ENCODE peak calls at places on chromosome 3, in four cellular contexts. One of them, this sample, is unnamed.

GRCh38 chr3:127786358-127787070 is 35.8 kb downstream of the MGLL start:
- DNase-seq in AG09319: peak
- DNase-seq in T-helper 1 cell: no peak
- DNase-seq in NCI-H774: peak
- DNase-seq in this sample: no peak

GRCh38 chr3:82294609-82295008 is 533.2 kb upstream of the GBE1 start:
- DNase-seq in AG09319: no peak
- DNase-seq in T-helper 1 cell: no peak
- DNase-seq in NCI-H774: no peak
- DNase-seq in this sample: no peak

GRCh38 chr3:136186330-136186729 is 9.8 kb downstream of the MSL2 start:
- DNase-seq in AG09319: no peak
- DNase-seq in T-helper 1 cell: no peak
- DNase-seq in NCI-H774: no peak
- DNase-seq in this sample: no peak

GRCh38 chr3:52859686-52860423 is 25.0 kb upstream of the MUSTN1 start:
- DNase-seq in AG09319: no peak
- DNase-seq in T-helper 1 cell: no peak
- DNase-seq in NCI-H774: no peak
- DNase-seq in this sample: no peak

GRCh38 chr3:126867526-126868200 is 115.3 kb upstream of the PLXNA1 start:
- DNase-seq in AG09319: no peak
- DNase-seq in T-helper 1 cell: no peak
- DNase-seq in NCI-H774: no peak
- DNase-seq in this sample: no peak

GRCh38 chr3:141413387-141414140 is 45.3 kb downstream of the ZBTB38 start:
- DNase-seq in AG09319: no peak
- DNase-seq in T-helper 1 cell: no peak
- DNase-seq in NCI-H774: no peak
- DNase-seq in this sample: no peak

GRCh38 chr3:134483195-134483890 is 2.4 kb downstream of the ANAPC13 start:
- DNase-seq in AG09319: no peak
- DNase-seq in T-helper 1 cell: no peak
- DNase-seq in NCI-H774: no peak
- DNase-seq in this sample: no peak

GRCh38 chr3:66638717-66639116 is 137.9 kb upstream of the LRIG1 start:
- DNase-seq in AG09319: no peak
- DNase-seq in T-helper 1 cell: no peak
- DNase-seq in NCI-H774: no peak
- DNase-seq in this sample: no peak

GRCh38 chr3:12560505-12561188 is 3.8 kb downstream of the MKRN2 start:
- DNase-seq in AG09319: no peak
- DNase-seq in T-helper 1 cell: no peak
- DNase-seq in NCI-H774: no peak
- DNase-seq in this sample: no peak

GRCh38 chr3:157233923-157234322 is 74.0 kb upstream of the CCNL1 start:
- DNase-seq in AG09319: no peak
- DNase-seq in T-helper 1 cell: no peak
- DNase-seq in NCI-H774: no peak
- DNase-seq in this sample: no peak

GRCh38 chr3:106296111-106296510 is 427.3 kb upstream of the CBLB start:
- DNase-seq in AG09319: no peak
- DNase-seq in T-helper 1 cell: no peak
- DNase-seq in NCI-H774: no peak
- DNase-seq in this sample: no peak

GRCh38 chr3:127803619-127804018 is 18.7 kb downstream of the MGLL start:
- DNase-seq in AG09319: peak
- DNase-seq in T-helper 1 cell: no peak
- DNase-seq in NCI-H774: no peak
- DNase-seq in this sample: no peak

GRCh38 chr3:63349583-63350177 is 71.6 kb downstream of the SYNPR start:
- DNase-seq in AG09319: peak
- DNase-seq in T-helper 1 cell: no peak
- DNase-seq in NCI-H774: no peak
- DNase-seq in this sample: no peak

GRCh38 chr3:31918179-31919165 is 62.6 kb downstream of the OSBPL10 start:
- DNase-seq in AG09319: no peak
- DNase-seq in T-helper 1 cell: no peak
- DNase-seq in NCI-H774: no peak
- DNase-seq in this sample: no peak

GRCh38 chr3:66280304-66280703 is 59.5 kb downstream of the SLC25A26 start:
- DNase-seq in AG09319: no peak
- DNase-seq in T-helper 1 cell: no peak
- DNase-seq in NCI-H774: no peak
- DNase-seq in this sample: no peak

GRCh38 chr3:155549087-155549486 is 195.8 kb downstream of the PLCH1 start:
- DNase-seq in AG09319: no peak
- DNase-seq in T-helper 1 cell: no peak
- DNase-seq in NCI-H774: no peak
- DNase-seq in this sample: no peak